ENCODE peak calls at places on chromosome 16, in nine cellular contexts. Q is stimulated activated CD8-positive, alpha-beta memory T cell treated with anti-CD3 and anti-CD28 coated beads, Interleukin-7, amount 100 ng/mL, for 1 hour; S is GM23248; V is mucosa of descending colon; T is AG08396; U is amniotic stem cell; O is transverse colon; I is DMS153; R is GM10248. E is an unnamed sample.

GRCh38 chr16:74603848-74604247 is 3.1 kb downstream of the GLG1 start:
- DNase-seq in T (no peak), S (peak), O (no peak), Q (no peak), I (no peak), V (no peak), R (no peak), U (no peak), E (no peak)

GRCh38 chr16:1325673-1326371 is 7.6 kb upstream of the BAIAP3 start:
- DNase-seq in T (no peak), R (no peak), O (no peak), V (no peak), S (no peak), Q (no peak), I (no peak), U (no peak), E (no peak)

GRCh38 chr16:88558457-88559442 is 11.5 kb upstream of the ZC3H18 start:
- DNase-seq in S (peak), Q (no peak), O (peak), R (no peak), I (peak), V (peak), U (peak), T (peak), E (peak)

GRCh38 chr16:22322021-22322471 is 24.8 kb downstream of the POLR3E start:
- DNase-seq in I (no peak), S (no peak), O (no peak), T (no peak), V (no peak), R (no peak), U (no peak), Q (no peak), E (no peak)

GRCh38 chr16:1105888-1106620 is 10.0 kb upstream of the C1QTNF8 start:
- DNase-seq in I (peak), R (peak), O (peak), U (peak), V (peak), S (peak), Q (no peak), T (peak), E (peak)

GRCh38 chr16:54467398-54467797 is 180.8 kb upstream of the IRX3 start:
- DNase-seq in S (no peak), T (no peak), R (no peak), Q (no peak), V (no peak), I (no peak), O (no peak), U (no peak), E (no peak)

GRCh38 chr16:10370096-10370726 is 15.7 kb upstream of the ATF7IP2 start:
- DNase-seq in I (no peak), V (no peak), Q (no peak), T (no peak), U (no peak), S (no peak), R (no peak), O (no peak), E (no peak)

GRCh38 chr16:46757339-46758050 is 9.4 kb upstream of the MYLK3 start:
- DNase-seq in Q (no peak), T (peak), S (no peak), I (no peak), R (no peak), V (no peak), O (no peak), U (no peak), E (peak)

GRCh38 chr16:71746442-71747046 is 22.0 kb upstream of the PHLPP2 start:
- DNase-seq in R (peak), S (peak), T (peak), I (no peak), U (no peak), Q (no peak), V (no peak), O (no peak), E (peak)

GRCh38 chr16:11020792-11021440 is 76.6 kb downstream of the CLEC16A start:
- DNase-seq in R (no peak), V (no peak), T (no peak), I (no peak), Q (no peak), U (no peak), S (peak), O (no peak), E (no peak)

GRCh38 chr16:19691161-19691850 is 26.7 kb downstream of the KNOP1 start:
- DNase-seq in R (no peak), S (peak), O (no peak), Q (no peak), V (no peak), I (no peak), U (no peak), T (no peak), E (no peak)

GRCh38 chr16:58862334-58863024 is 128.4 kb upstream of the GOT2 start:
- DNase-seq in I (no peak), U (no peak), V (no peak), Q (no peak), T (no peak), R (no peak), O (no peak), S (no peak), E (no peak)

GRCh38 chr16:87828071-87828971 is 41.0 kb downstream of the SLC7A5 start:
- DNase-seq in Q (no peak), R (no peak), S (no peak), I (peak), O (no peak), U (no peak), V (no peak), T (no peak), E (no peak)

GRCh38 chr16:81451753-81452680 is 7.4 kb downstream of the CMIP start:
- DNase-seq in S (no peak), V (peak), R (no peak), U (no peak), O (peak), T (no peak), Q (no peak), I (no peak), E (no peak)

GRCh38 chr16:88478115-88478514 is 25.0 kb downstream of the ZFPM1 start:
- DNase-seq in S (no peak), I (no peak), R (no peak), Q (no peak), O (no peak), U (no peak), V (no peak), T (no peak), E (no peak)

GRCh38 chr16:57747091-57747490 is 11.5 kb downstream of the KATNB1 start:
- DNase-seq in S (no peak), V (no peak), U (no peak), O (no peak), I (no peak), Q (no peak), T (no peak), R (no peak), E (no peak)

GRCh38 chr16:79672524-79672923 is 72.0 kb upstream of the MAF start:
- DNase-seq in T (no peak), Q (no peak), S (no peak), R (no peak), U (no peak), O (no peak), I (no peak), V (no peak), E (no peak)

GRCh38 chr16:66872927-66873684 is 7.2 kb upstream of the PDP2 start:
- DNase-seq in I (peak), S (peak), U (peak), R (peak), O (peak), V (peak), T (peak), Q (peak), E (peak)

GRCh38 chr16:85183564-85183963 is 71.3 kb upstream of the CIBAR2 start:
- DNase-seq in O (no peak), I (no peak), S (no peak), R (no peak), U (no peak), Q (no peak), V (no peak), T (no peak), E (no peak)

GRCh38 chr16:2529961-2530628 is 1.1 kb downstream of the CEMP1 start:
- DNase-seq in I (no peak), O (no peak), U (no peak), T (no peak), Q (no peak), S (no peak), R (no peak), V (peak), E (no peak)

GRCh38 chr16:69564845-69565610 is 738 bp upstream of the NFAT5 start:
- DNase-seq in S (peak), Q (peak), R (no peak), T (peak), O (no peak), V (no peak), I (no peak), U (no peak), E (no peak)

GRCh38 chr16:24645739-24646645 is 83.5 kb upstream of the TNRC6A start:
- DNase-seq in S (peak), R (no peak), Q (no peak), T (peak), O (no peak), I (no peak), U (peak), V (no peak), E (no peak)